ENCODE peak calls at places on chromosomes 12 and 14, in nine cellular contexts. Q is stimulated activated CD8-positive, alpha-beta memory T cell treated with anti-CD3 and anti-CD28 coated beads, Interleukin-15, amount 100 ng/mL, for 1 hour; N is activated CD8-positive, alpha-beta memory T cell treated with anti-CD3 and anti-CD28 coated beads, Interleukin-2, amount 50 U/mL, for 4 hours; S is stimulated activated CD4-positive, alpha-beta T cell treated with anti-CD3 and anti-CD28 coated beads, Interleukin-15, amount 100 ng/mL, for 24 hours; M is activated naive CD4-positive, alpha-beta T cell treated with anti-CD3 and anti-CD28 coated beads, Interleukin-2, amount 10 ng/mL, durations not matched to agents 7 days and 5 days; C is stimulated activated effector memory CD8-positive, alpha-beta T cell treated with anti-CD3 and anti-CD28 coated beads, Interleukin-12 subunit alpha, Interleukin-12 subunit beta, amount 100 ng/mL, for 72 hours; K is M059J; I is SW480; E is CD4-positive, alpha-beta T cell. Y is an unnamed sample.

GRCh38 chr14:92486881-92487280 is 26.7 kb upstream of the RIN3 start:
- DNase-seq in N (no peak), Q (no peak), M (no peak), K (no peak), E (no peak), S (no peak), C (no peak), I (no peak), Y (no peak)

GRCh38 chr12:113831486-113831885 is 134.6 kb downstream of the RBM19 start:
- DNase-seq in M (no peak), Q (no peak), E (no peak), C (no peak), K (no peak), S (no peak), N (no peak), I (no peak), Y (no peak)

GRCh38 chr14:35390577-35391387 is 13.8 kb downstream of the NFKBIA start:
- DNase-seq in Q (no peak), S (no peak), I (no peak), E (no peak), M (no peak), K (peak), C (no peak), N (no peak), Y (peak)

GRCh38 chr12:91388573-91388972 is 206.0 kb upstream of the DCN start:
- DNase-seq in N (no peak), S (no peak), I (no peak), Q (no peak), M (no peak), E (no peak), C (no peak), K (no peak), Y (peak)

GRCh38 chr12:98799822-98800221 is 154.7 kb downstream of the APAF1 start:
- DNase-seq in E (no peak), M (no peak), Q (no peak), C (no peak), I (no peak), K (no peak), S (no peak), N (no peak), Y (no peak)

GRCh38 chr14:72547999-72548398 is 345.9 kb downstream of the DPF3 start:
- DNase-seq in M (no peak), K (no peak), N (no peak), E (no peak), C (no peak), S (no peak), I (no peak), Q (no peak), Y (no peak)

GRCh38 chr12:19529933-19530630 is 90.8 kb downstream of the AEBP2 start:
- DNase-seq in S (no peak), I (no peak), M (no peak), Q (no peak), C (no peak), N (no peak), E (no peak), K (peak), Y (peak)

GRCh38 chr12:51941011-51941561 is 10.4 kb upstream of the ACVR1B start:
- DNase-seq in M (no peak), E (no peak), K (no peak), Q (no peak), I (no peak), C (no peak), N (no peak), S (no peak), Y (no peak)

GRCh38 chr12:57722716-57723629 is 15.6 kb downstream of the AGAP2 start:
- DNase-seq in Q (no peak), C (no peak), M (peak), E (no peak), N (no peak), S (no peak), K (no peak), I (no peak), Y (no peak)

GRCh38 chr12:126069549-126070165 is 1004.4 kb downstream of the AACS start:
- DNase-seq in C (peak), E (peak), S (peak), M (peak), Q (no peak), N (no peak), K (peak), I (peak), Y (peak)

GRCh38 chr14:39376671-39377403 is 55.4 kb downstream of the FBXO33 start:
- DNase-seq in I (no peak), C (no peak), S (no peak), K (peak), N (no peak), M (no peak), Q (no peak), E (no peak), Y (no peak)

GRCh38 chr12:105992849-105993740 is 145.7 kb downstream of the NUAK1 start:
- DNase-seq in I (no peak), K (peak), Q (no peak), S (no peak), N (no peak), C (no peak), E (no peak), M (no peak), Y (no peak)

GRCh38 chr14:55607386-55607785 is 27.4 kb downstream of the KTN1 start:
- DNase-seq in S (no peak), C (no peak), N (no peak), K (no peak), Q (no peak), I (no peak), M (no peak), E (no peak), Y (no peak)

GRCh38 chr12:75289678-75290200 is 40.4 kb downstream of the CAPS2 start:
- DNase-seq in C (no peak), I (peak), Q (no peak), K (peak), S (no peak), M (no peak), E (no peak), N (no peak), Y (peak)

GRCh38 chr14:25400607-25401206 is 350.8 kb upstream of the STXBP6 start:
- DNase-seq in N (no peak), Q (no peak), E (no peak), M (peak), C (peak), K (peak), S (peak), I (peak), Y (peak)

GRCh38 chr14:66228267-66228970 is 257.8 kb upstream of the CCDC196 start:
- DNase-seq in I (no peak), M (no peak), Q (no peak), N (no peak), S (peak), E (no peak), K (peak), C (no peak), Y (peak)

GRCh38 chr14:106021832-106022231 is 495.4 kb downstream of the TMEM121 start:
- DNase-seq in E (no peak), I (no peak), S (peak), Q (no peak), M (no peak), N (no peak), C (no peak), K (no peak), Y (no peak)

GRCh38 chr12:2528001-2528400 is 266.8 kb upstream of the FKBP4 start:
- DNase-seq in M (no peak), N (no peak), S (no peak), E (no peak), Q (no peak), C (no peak), I (no peak), K (no peak), Y (no peak)

GRCh38 chr12:127664901-127665300 is 602.1 kb upstream of the TMEM132C start:
- DNase-seq in C (no peak), S (no peak), E (no peak), I (no peak), K (no peak), Q (no peak), N (no peak), M (no peak), Y (no peak)

GRCh38 chr14:49463146-49463545 is 123.0 kb downstream of the RPS29 start:
- DNase-seq in Q (no peak), K (peak), N (no peak), M (no peak), S (no peak), C (no peak), E (no peak), I (no peak), Y (no peak)

GRCh38 chr12:124509676-124510300 is 57.6 kb downstream of the NCOR2 start:
- DNase-seq in E (no peak), K (peak), S (no peak), N (no peak), M (no peak), Q (no peak), I (peak), C (no peak), Y (no peak)

GRCh38 chr14:59055439-59056045 is 132.9 kb upstream of the DAAM1 start:
- DNase-seq in E (no peak), S (peak), I (peak), Q (no peak), N (no peak), K (peak), M (peak), C (no peak), Y (peak)

GRCh38 chr14:31881531-31882310 is 195.4 kb upstream of the ARHGAP5 start:
- DNase-seq in E (no peak), I (no peak), K (peak), S (no peak), C (no peak), Q (no peak), N (no peak), M (no peak), Y (peak)

GRCh38 chr12:30863839-30864238 is 62.7 kb upstream of the TSPAN11 start:
- DNase-seq in Q (no peak), E (no peak), K (no peak), I (no peak), N (no peak), M (no peak), S (no peak), C (no peak), Y (no peak)

GRCh38 chr12:2251485-2252179 is 198.8 kb downstream of the CACNA1C start:
- DNase-seq in I (no peak), M (no peak), N (no peak), C (no peak), K (no peak), E (no peak), Q (no peak), S (no peak), Y (no peak)

GRCh38 chr12:95593266-95593871 is 42.1 kb upstream of the USP44 start:
- DNase-seq in S (no peak), N (no peak), C (no peak), Q (no peak), M (no peak), K (no peak), E (no peak), I (no peak), Y (no peak)

GRCh38 chr14:68535404-68536024 is 257.4 kb downstream of the ZFP36L1 start:
- DNase-seq in Q (no peak), S (no peak), K (peak), M (no peak), N (no peak), I (peak), E (no peak), C (no peak), Y (peak)

GRCh38 chr14:60656755-60657608 is 7.7 kb upstream of the SIX1 start:
- DNase-seq in N (no peak), Q (no peak), E (no peak), S (peak), I (peak), M (peak), K (peak), C (no peak), Y (peak)

GRCh38 chr12:102847131-102847530 is 69.9 kb downstream of the PAH start:
- DNase-seq in Q (no peak), N (no peak), M (no peak), K (peak), E (no peak), S (no peak), I (no peak), C (no peak), Y (no peak)

GRCh38 chr12:104623920-104624319 is 167.2 kb downstream of the CHST11 start:
- DNase-seq in M (no peak), Q (no peak), N (no peak), E (no peak), S (no peak), C (no peak), K (no peak), I (no peak), Y (no peak)

GRCh38 chr12:53670308-53670707 is 5.6 kb downstream of the ATP5MC2 start:
- DNase-seq in S (no peak), C (no peak), Q (no peak), N (no peak), I (no peak), M (no peak), K (no peak), E (no peak), Y (no peak)

GRCh38 chr12:106227641-106228319 is 20.0 kb downstream of the CKAP4 start:
- DNase-seq in E (peak), C (no peak), M (peak), I (peak), K (no peak), Q (no peak), N (peak), S (peak), Y (peak)

GRCh38 chr12:65532162-65532561 is 253.7 kb downstream of the MSRB3 start:
- DNase-seq in K (peak), C (no peak), S (no peak), Q (no peak), E (no peak), I (no peak), M (no peak), N (no peak), Y (peak)

GRCh38 chr14:65878586-65878985 is 466.1 kb downstream of the FUT8 start:
- DNase-seq in S (no peak), K (no peak), E (no peak), C (no peak), N (no peak), I (no peak), Q (no peak), M (no peak), Y (no peak)

GRCh38 chr14:71322660-71323250 is 415.5 kb downstream of the PCNX1 start:
- DNase-seq in C (no peak), M (peak), N (no peak), K (peak), E (no peak), S (no peak), I (peak), Q (no peak), Y (peak)

GRCh38 chr12:16224196-16224595 is 53.3 kb downstream of the SLC15A5 start:
- DNase-seq in I (no peak), Q (no peak), E (no peak), N (no peak), K (no peak), S (no peak), M (no peak), C (no peak), Y (no peak)

GRCh38 chr12:32052300-32052691 is 54.4 kb upstream of the BICD1 start:
- DNase-seq in Q (no peak), E (no peak), C (no peak), K (peak), N (no peak), M (no peak), I (no peak), S (no peak), Y (no peak)